ENCODE peak calls at places on chromosome 18, in seven cellular contexts. Q is tibial nerve, X is stomach, T is K562, K is epithelial cell of esophagus, P is AG10803, U is ovary. Z is an unnamed sample.

GRCh38 chr18:45637546-45638327 is 22.5 kb downstream of the SLC14A2 start:
- DNase-seq in U (no peak), Q (peak), T (no peak), K (no peak), X (no peak), P (peak), Z (peak)

GRCh38 chr18:47595816-47596501 is 334.5 kb downstream of the SMAD2 start:
- DNase-seq in Q (no peak), K (peak), P (no peak), U (no peak), T (peak), X (no peak), Z (no peak)

GRCh38 chr18:13610517-13610916 is 115.8 kb downstream of the FAM210A start:
- DNase-seq in X (no peak), P (no peak), T (no peak), Q (no peak), K (no peak), U (no peak), Z (no peak)

GRCh38 chr18:31102020-31102684 is at the start of gene DSC2:
- DNase-seq in X (peak), T (peak), U (no peak), K (peak), Q (no peak), P (no peak), Z (no peak)

GRCh38 chr18:13537022-13537780 is 189.2 kb downstream of the FAM210A start:
- DNase-seq in K (no peak), T (no peak), Q (no peak), U (no peak), X (no peak), P (no peak), Z (no peak)

GRCh38 chr18:55489742-55490055 is 98.3 kb downstream of the TCF4 start:
- DNase-seq in Q (no peak), T (no peak), K (no peak), U (no peak), X (no peak), P (peak), Z (no peak)

GRCh38 chr18:60892855-60893254 is 440.4 kb upstream of the CDH20 start:
- DNase-seq in K (peak), T (no peak), P (peak), Q (no peak), U (no peak), X (peak), Z (peak)

GRCh38 chr18:76351961-76352581 is 143.0 kb downstream of the ZNF516 start:
- DNase-seq in X (no peak), P (peak), T (no peak), U (peak), K (no peak), Q (peak), Z (peak)

GRCh38 chr18:6627621-6628020 is 101.9 kb upstream of the ARHGAP28 start:
- DNase-seq in P (peak), K (no peak), T (no peak), Q (no peak), U (no peak), X (no peak), Z (no peak)

GRCh38 chr18:42028232-42028832 is 73.3 kb downstream of the PIK3C3 start:
- DNase-seq in K (peak), Q (no peak), T (peak), U (no peak), X (no peak), P (peak), Z (peak)

GRCh38 chr18:52409732-52410131 is 69.7 kb downstream of the DCC start:
- DNase-seq in U (no peak), P (no peak), T (no peak), K (peak), X (no peak), Q (no peak), Z (no peak)

GRCh38 chr18:25739356-25739755 is 351.1 kb downstream of the SS18 start:
- DNase-seq in Q (no peak), X (no peak), K (no peak), T (no peak), U (no peak), P (no peak), Z (no peak)

GRCh38 chr18:12278765-12279682 is 24.9 kb downstream of the CIDEA start:
- DNase-seq in U (peak), P (peak), X (peak), Q (peak), K (peak), T (no peak), Z (peak)

GRCh38 chr18:74152270-74152669 is 3.9 kb downstream of the TIMM21 start:
- DNase-seq in X (no peak), P (no peak), Q (no peak), K (no peak), T (no peak), U (no peak), Z (no peak)

GRCh38 chr18:59799383-59800015 is 100.3 kb upstream of the PMAIP1 start:
- DNase-seq in Q (no peak), P (peak), K (no peak), X (no peak), T (no peak), U (no peak), Z (peak)

GRCh38 chr18:36025025-36025424 is 42.3 kb downstream of the RPRD1A start:
- DNase-seq in P (peak), T (no peak), X (no peak), U (no peak), Q (no peak), K (no peak), Z (peak)

GRCh38 chr18:9894454-9895068 is 8.8 kb downstream of the TXNDC2 start:
- DNase-seq in X (no peak), U (no peak), T (no peak), P (no peak), Q (no peak), K (peak), Z (no peak)

GRCh38 chr18:69817335-69817935 is 130.2 kb downstream of the CD226 start:
- DNase-seq in P (peak), U (no peak), T (no peak), X (no peak), Q (no peak), K (peak), Z (peak)

GRCh38 chr18:37566479-37567060 is 972 bp upstream of the CELF4 start:
- DNase-seq in X (no peak), U (no peak), K (peak), P (no peak), Q (no peak), T (no peak), Z (no peak)

GRCh38 chr18:58578835-58579560 is 49.9 kb downstream of the ALPK2 start:
- DNase-seq in X (no peak), U (no peak), Q (no peak), T (no peak), P (peak), K (peak), Z (peak)

GRCh38 chr18:59265246-59266018 is 7.8 kb downstream of the RAX start:
- DNase-seq in X (no peak), Q (no peak), P (no peak), K (peak), T (peak), U (no peak), Z (no peak)

GRCh38 chr18:963276-963675 is 58.6 kb downstream of the ADCYAP1 start:
- DNase-seq in T (no peak), P (no peak), K (no peak), X (no peak), U (no peak), Q (no peak), Z (no peak)

GRCh38 chr18:22846697-22847096 is 86.4 kb upstream of the RBBP8 start:
- DNase-seq in P (no peak), Q (no peak), X (no peak), T (no peak), K (no peak), U (no peak), Z (no peak)

GRCh38 chr18:22847867-22848451 is 85.2 kb upstream of the RBBP8 start:
- DNase-seq in X (no peak), P (no peak), T (no peak), U (no peak), K (no peak), Q (no peak), Z (no peak)

GRCh38 chr18:22847392-22847791 is 85.7 kb upstream of the RBBP8 start:
- DNase-seq in U (no peak), T (no peak), K (no peak), Q (no peak), X (no peak), P (peak), Z (peak)

GRCh38 chr18:22844643-22845042 is 88.5 kb upstream of the RBBP8 start:
- DNase-seq in Q (no peak), T (no peak), K (no peak), X (no peak), U (no peak), P (no peak), Z (peak)

GRCh38 chr18:22846088-22846683 is 86.9 kb upstream of the RBBP8 start:
- DNase-seq in U (no peak), T (peak), Q (no peak), P (peak), X (no peak), K (peak), Z (peak)
- TF ChIP-seq CTCF in U (no peak), T (peak), Q (peak), P (peak), X (peak), K (peak), Z (peak)

GRCh38 chr18:7750966-7751365 is 183.8 kb downstream of the PTPRM start:
- DNase-seq in P (no peak), T (no peak), K (no peak), Q (no peak), X (no peak), U (no peak), Z (no peak)
- H3K4me3 ChIP-seq in P (no peak), T (no peak), K (no peak), Q (no peak), X (no peak), U (no peak), Z (no peak)

GRCh38 chr18:63997606-63998005 is 27.7 kb downstream of the SERPINB8 start:
- DNase-seq in X (no peak), Q (no peak), U (no peak), P (no peak), T (no peak), K (peak), Z (no peak)

GRCh38 chr18:63987743-63988142 is 17.9 kb downstream of the SERPINB8 start:
- DNase-seq in U (no peak), Q (no peak), P (no peak), X (no peak), K (no peak), T (no peak), Z (no peak)

GRCh38 chr18:63997041-63997440 is 27.2 kb downstream of the SERPINB8 start:
- DNase-seq in K (peak), T (no peak), P (no peak), X (no peak), Q (no peak), U (no peak), Z (no peak)

GRCh38 chr18:63994783-63995399 is 25.0 kb downstream of the SERPINB8 start:
- DNase-seq in K (peak), T (peak), U (peak), P (peak), Q (peak), X (peak), Z (peak)

DNA sequence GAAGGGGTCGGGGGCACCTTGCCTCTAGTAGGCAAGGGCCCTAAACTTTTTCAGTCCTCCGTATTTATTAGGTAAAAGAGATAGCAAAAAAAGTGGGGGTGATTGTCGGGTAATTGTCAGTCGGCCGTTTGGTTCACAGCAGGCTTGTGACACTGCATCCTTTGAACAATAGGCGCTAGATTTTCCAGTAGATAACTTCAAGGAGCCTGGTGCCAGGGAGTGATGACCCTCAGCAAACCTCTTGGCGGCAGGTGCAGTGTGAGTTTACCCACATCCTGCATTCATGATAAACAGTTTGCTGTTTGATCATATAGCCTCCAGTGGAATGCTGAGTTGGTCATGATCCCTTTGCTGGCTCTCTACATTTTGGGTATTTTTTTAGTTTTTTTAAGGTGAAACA is 22.9 kb downstream of the SERPINB8 start:
- DNase-seq in X (no peak), Q (no peak), U (no peak), P (no peak), T (no peak), K (no peak), Z (no peak)
- TF ChIP-seq CTCF in X (no peak), Q (no peak), U (no peak), P (no peak), T (no peak), K (no peak), Z (no peak)

GRCh38 chr18:23073996-23074606 is 61.2 kb upstream of the CABLES1 start:
- DNase-seq in X (no peak), T (no peak), Q (no peak), P (peak), U (no peak), K (no peak), Z (no peak)

GRCh38 chr18:23068692-23069305 is 66.5 kb upstream of the CABLES1 start:
- DNase-seq in T (no peak), Q (no peak), X (no peak), P (no peak), U (no peak), K (no peak), Z (no peak)

GRCh38 chr18:23072079-23072478 is 63.2 kb upstream of the CABLES1 start:
- DNase-seq in X (no peak), Q (no peak), T (no peak), K (no peak), U (no peak), P (no peak), Z (no peak)

GRCh38 chr18:23069481-23069880 is 65.8 kb upstream of the CABLES1 start:
- DNase-seq in U (no peak), Q (no peak), T (no peak), K (no peak), X (no peak), P (no peak), Z (no peak)

GRCh38 chr18:23071285-23071684 is 64.0 kb upstream of the CABLES1 start:
- DNase-seq in Q (peak), P (peak), T (no peak), K (no peak), X (peak), U (no peak), Z (no peak)
- H3K4me3 ChIP-seq in Q (no peak), P (no peak), T (no peak), K (no peak), X (no peak), U (no peak), Z (no peak)

GRCh38 chr18:2466978-2467377 is 104.3 kb downstream of the METTL4 start:
- DNase-seq in Q (no peak), U (no peak), T (no peak), X (no peak), K (peak), P (no peak), Z (no peak)
- TF ChIP-seq CTCF in Q (no peak), U (no peak), T (peak), X (no peak), K (peak), P (peak), Z (no peak)

GRCh38 chr18:79616651-79617518 is 62.7 kb upstream of the CTDP1 start:
- DNase-seq in K (no peak), U (no peak), Q (no peak), T (no peak), X (no peak), P (peak), Z (no peak)
- H3K4me3 ChIP-seq in K (no peak), U (no peak), Q (peak), T (no peak), X (peak), P (peak), Z (peak)

GRCh38 chr18:27298215-27298804 is 113.2 kb upstream of the CHST9 start:
- DNase-seq in X (no peak), T (no peak), Q (no peak), K (peak), P (no peak), U (no peak), Z (no peak)
- TF ChIP-seq CTCF in X (no peak), T (no peak), Q (peak), K (peak), P (no peak), U (no peak), Z (no peak)

Z was measured in fibroblast of the aortic adventitia.